ENCODE peak calls at places on chromosomes 13 and 19, in five cellular contexts. N is dorsolateral prefrontal cortex, L is cardiac fibroblast, S is thoracic aorta, O is neural crest cell. B is an unnamed sample.

GRCh38 chr13:79987323-79987722 is 353.6 kb downstream of the SPRY2 start:
- DNase-seq in N (no peak), L (no peak), S (no peak), O (no peak), B (no peak)

GRCh38 chr13:33206425-33206824 is 79.1 kb downstream of the STARD13 start:
- DNase-seq in N (no peak), L (no peak), S (no peak), O (no peak), B (no peak)

GRCh38 chr19:49672131-49672919 is 4.7 kb upstream of the PRMT1 start:
- DNase-seq in N (peak; percentile 64), L (peak; percentile 77), S (no peak), O (peak; percentile 83), B (peak; percentile 90)

GRCh38 chr19:1991516-1991915 is 24.0 kb downstream of the BTBD2 start:
- DNase-seq in N (no peak), L (no peak), S (no peak), O (no peak), B (no peak)

GRCh38 chr19:44356383-44357111 is at the start of gene ZNF112:
- DNase-seq in N (peak; percentile 92), L (peak; percentile 95), S (peak; percentile 56), O (peak; percentile 63), B (peak; percentile 73)

GRCh38 chr19:51751655-51752054 is at the start of gene FPR1:
- DNase-seq in N (no peak), L (peak; percentile 66), S (no peak), O (no peak), B (no peak)

GRCh38 chr13:91046715-91047327 is 300.7 kb upstream of the MIR17HG start:
- DNase-seq in N (no peak), L (no peak), S (no peak), O (no peak), B (no peak)

GRCh38 chr13:37097008-37097579 is 8.4 kb downstream of the CSNK1A1L start:
- DNase-seq in N (no peak), L (no peak), S (no peak), O (no peak), B (no peak)

GRCh38 chr13:21231426-21231945 is 55.0 kb downstream of the MRPL57 start:
- DNase-seq in N (no peak), L (no peak), S (no peak), O (no peak), B (no peak)

GRCh38 chr19:10517361-10517759 is at the start of gene S1PR5:
- DNase-seq in N (peak; percentile 89), L (no peak), S (no peak), O (no peak), B (no peak)

GRCh38 chr13:20193924-20194631 is 1.3 kb upstream of the GJB2 start:
- DNase-seq in N (no peak), L (no peak), S (no peak), O (no peak), B (no peak)

GRCh38 chr13:44843403-44843802 is 145.9 kb downstream of the NUFIP1 start:
- DNase-seq in N (no peak), L (peak; percentile 53), S (no peak), O (no peak), B (no peak)

GRCh38 chr13:45132384-45133064 is 12.2 kb downstream of the GTF2F2 start:
- DNase-seq in N (no peak), L (no peak), S (no peak), O (no peak), B (no peak)

GRCh38 chr19:38669532-38669931 is 22.1 kb downstream of the ACTN4 start:
- DNase-seq in N (no peak), L (no peak), S (no peak), O (no peak), B (no peak)

GRCh38 chr19:45677351-45678230 is 9.6 kb downstream of the GIPR start:
- DNase-seq in N (peak; percentile 82), L (peak; percentile 92), S (no peak), O (peak; percentile 53), B (peak; percentile 73)

GRCh38 chr13:46119883-46120614 is 15.2 kb upstream of the CPB2 start:
- DNase-seq in N (no peak), L (peak; percentile 70), S (no peak), O (no peak), B (no peak)

GRCh38 chr13:97493471-97493870 is 59.5 kb downstream of the RAP2A start:
- DNase-seq in N (no peak), L (peak; percentile 45), S (no peak), O (no peak), B (no peak)

GRCh38 chr19:35935911-35936737 is at the start of gene LRFN3:
- DNase-seq in N (peak; percentile 81), L (peak; percentile 72), S (no peak), O (peak; percentile 66), B (peak; percentile 74)

GRCh38 chr13:60012503-60012902 is 151.2 kb downstream of the DIAPH3 start:
- DNase-seq in N (no peak), L (no peak), S (no peak), O (no peak), B (no peak)

GRCh38 chr13:73803997-73804396 is 330.2 kb downstream of the KLF12 start:
- DNase-seq in N (no peak), L (peak; percentile 11), S (no peak), O (no peak), B (no peak)

GRCh38 chr13:60590775-60591174 is 193.8 kb downstream of the TDRD3 start:
- DNase-seq in N (no peak), L (no peak), S (no peak), O (no peak), B (no peak)

GRCh38 chr13:41610426-41610825 is 153.1 kb downstream of the RGCC start:
- DNase-seq in N (no peak), L (peak; percentile 93), S (no peak), O (no peak), B (no peak)

GRCh38 chr13:41588899-41589298 is 131.5 kb downstream of the RGCC start:
- DNase-seq in N (no peak), L (peak; percentile 74), S (no peak), O (no peak), B (no peak)

GRCh38 chr19:3852614-3853254 is 16.1 kb downstream of the ZFR2 start:
- DNase-seq in N (no peak), L (peak; percentile 79), S (no peak), O (no peak), B (no peak)

GRCh38 chr13:99415014-99415650 is 86.1 kb upstream of the TM9SF2 start:
- DNase-seq in N (no peak), L (no peak), S (no peak), O (no peak), B (no peak)

GRCh38 chr19:48837586-48838191 is 1.4 kb upstream of the HSD17B14 start:
- DNase-seq in N (no peak), L (no peak), S (no peak), O (no peak), B (no peak)

GRCh38 chr13:27007166-27007565 is 164.4 kb downstream of the USP12 start:
- DNase-seq in N (no peak), L (no peak), S (no peak), O (no peak), B (no peak)

GRCh38 chr13:60755380-60756163 is 358.6 kb downstream of the TDRD3 start:
- DNase-seq in N (no peak), L (no peak), S (no peak), O (no peak), B (peak; percentile 44)

GRCh38 chr19:17681505-17682125 is 6.5 kb downstream of the UNC13A start:
- DNase-seq in N (no peak), L (peak; percentile 50), S (no peak), O (peak; percentile 64), B (peak; percentile 65)

GRCh38 chr19:3480383-3481091 is at the start of gene SMIM24:
- DNase-seq in N (no peak), L (no peak), S (no peak), O (no peak), B (no peak)

GRCh38 chr19:6536138-6536671 is 5.4 kb downstream of the TNFSF9 start:
- DNase-seq in N (no peak), L (peak; percentile 39), S (no peak), O (no peak), B (no peak)

GRCh38 chr19:46718157-46718933 is 1.4 kb upstream of the PRKD2 start:
- DNase-seq in N (no peak), L (no peak), S (no peak), O (no peak), B (no peak)

GRCh38 chr13:84413016-84413415 is 530.7 kb upstream of the SLITRK1 start:
- DNase-seq in N (no peak), L (no peak), S (no peak), O (no peak), B (no peak)

GRCh38 chr13:57627663-57628062 is 3.9 kb upstream of the PCDH17 start:
- DNase-seq in N (no peak), L (peak; percentile 33), S (no peak), O (no peak), B (no peak)
- TF ChIP-seq CTCF in N (peak; percentile 87), L (peak; percentile 57), S (peak; percentile 42), O (peak; percentile 85), B (peak; percentile 92)

GRCh38 chr13:30681489-30682242 is 53.7 kb upstream of the ALOX5AP start:
- DNase-seq in N (no peak), L (peak; percentile 72), S (no peak), O (no peak), B (no peak)

GRCh38 chr13:30676672-30677071 is 58.7 kb upstream of the ALOX5AP start:
- DNase-seq in N (no peak), L (peak; percentile 42), S (no peak), O (no peak), B (no peak)

GRCh38 chr13:30685320-30685859 is 50.0 kb upstream of the ALOX5AP start:
- DNase-seq in N (no peak), L (no peak), S (no peak), O (no peak), B (no peak)

GRCh38 chr13:30673669-30674521 is 56.2 kb downstream of the USPL1 start:
- DNase-seq in N (peak; percentile 87), L (peak; percentile 86), S (peak; percentile 61), O (peak; percentile 90), B (peak; percentile 90)

DNA sequence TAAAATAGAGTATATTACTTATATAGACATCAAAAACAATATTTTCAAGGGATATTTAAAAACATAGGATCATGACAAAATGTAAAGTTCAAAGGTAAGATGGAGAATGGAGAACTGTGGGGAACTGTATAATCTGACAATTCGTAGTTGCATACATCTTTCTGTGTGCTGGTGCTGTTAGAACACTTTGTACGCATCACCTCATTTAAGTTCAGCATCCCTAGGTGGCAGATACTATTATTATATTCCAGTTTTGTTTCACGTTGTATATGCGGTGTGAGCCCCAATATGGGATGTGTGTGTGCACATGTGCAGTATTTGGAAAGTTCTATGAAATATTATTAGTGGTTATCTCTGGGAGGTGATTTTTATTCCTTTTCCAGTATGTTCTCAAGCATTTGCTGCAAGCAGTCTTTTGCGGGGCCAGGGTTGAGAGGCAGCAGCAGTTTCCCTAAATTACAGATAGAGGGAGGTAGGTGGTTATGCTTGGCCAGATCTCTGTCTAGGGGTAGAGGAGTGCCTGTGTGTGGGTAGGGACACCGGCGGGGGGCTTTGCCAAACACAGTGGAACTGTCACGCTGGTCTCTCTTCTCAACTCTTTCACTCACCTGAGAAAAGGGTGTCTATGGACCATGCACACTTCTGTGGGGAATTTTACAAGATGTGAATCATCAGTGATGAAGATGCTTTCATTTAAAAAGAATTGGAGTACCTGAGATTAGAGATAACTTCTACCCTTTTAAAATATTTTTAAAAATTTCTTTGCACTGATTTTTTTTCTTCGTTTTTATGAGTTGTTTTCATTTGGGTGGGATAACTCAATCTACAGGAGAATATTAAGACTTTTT is 55.6 kb upstream of the ALOX5AP start:
- DNase-seq in N (no peak), L (peak; percentile 62), S (no peak), O (no peak), B (peak; percentile 37)
- TF ChIP-seq CTCF in N (peak; percentile 46), L (peak; percentile 86), S (peak; percentile 53), O (peak; percentile 58), B (peak; percentile 30)

GRCh38 chr19:15812059-15812722 is 3.3 kb downstream of the OR10H1 start:
- DNase-seq in N (no peak), L (no peak), S (no peak), O (no peak), B (no peak)
- TF ChIP-seq CTCF in N (no peak), L (no peak), S (no peak), O (no peak), B (no peak)

GRCh38 chr19:13058951-13059660 is 43.6 kb downstream of the LYL1 start:
- DNase-seq in N (no peak), L (peak; percentile 23), S (no peak), O (no peak), B (no peak)
- TF ChIP-seq CTCF in N (no peak), L (no peak), S (no peak), O (no peak), B (no peak)